ENCODE peak calls at places on chromosomes 7 and 10, in eight cellular contexts. One of them, this sample, is unnamed.

GRCh38 chr7:877312-878232 is 1.2 kb downstream of the GET4 start:
- DNase-seq in transverse colon: peak; percentile 48
- DNase-seq in heart right ventricle: peak; percentile 32
- DNase-seq in CD8-positive, alpha-beta memory T cell: no peak
- DNase-seq in HCT116: no peak
- DNase-seq in spleen: peak; percentile 87
- DNase-seq in A549: no peak
- DNase-seq in lung: peak; percentile 38
- DNase-seq in this sample: no peak

GRCh38 chr10:132656283-132657126 is 118.9 kb downstream of the INPP5A start:
- DNase-seq in heart right ventricle: no peak
- DNase-seq in HCT116: no peak
- DNase-seq in A549: no peak
- DNase-seq in transverse colon: no peak
- DNase-seq in spleen: peak; percentile 71
- DNase-seq in lung: no peak
- DNase-seq in CD8-positive, alpha-beta memory T cell: no peak
- DNase-seq in this sample: no peak

GRCh38 chr10:18582803-18583202 is 68.6 kb downstream of the NSUN6 start:
- DNase-seq in lung: no peak
- DNase-seq in heart right ventricle: no peak
- DNase-seq in CD8-positive, alpha-beta memory T cell: no peak
- DNase-seq in transverse colon: no peak
- DNase-seq in HCT116: no peak
- DNase-seq in A549: no peak
- DNase-seq in spleen: no peak
- DNase-seq in this sample: no peak

GRCh38 chr7:121755818-121756501 is 117.0 kb upstream of the PTPRZ1 start:
- DNase-seq in spleen: no peak
- DNase-seq in transverse colon: no peak
- DNase-seq in heart right ventricle: no peak
- DNase-seq in A549: no peak
- DNase-seq in lung: no peak
- DNase-seq in CD8-positive, alpha-beta memory T cell: no peak
- DNase-seq in HCT116: no peak
- DNase-seq in this sample: no peak

GRCh38 chr7:73599916-73600315 is 21.5 kb upstream of the TBL2 start:
- DNase-seq in heart right ventricle: no peak
- DNase-seq in A549: no peak
- DNase-seq in HCT116: no peak
- DNase-seq in transverse colon: no peak
- DNase-seq in spleen: no peak
- DNase-seq in CD8-positive, alpha-beta memory T cell: no peak
- DNase-seq in lung: no peak
- DNase-seq in this sample: no peak

GRCh38 chr10:76583711-76584161 is 1053.9 kb downstream of the KCNMA1 start:
- DNase-seq in spleen: no peak
- DNase-seq in HCT116: no peak
- DNase-seq in heart right ventricle: no peak
- DNase-seq in CD8-positive, alpha-beta memory T cell: no peak
- DNase-seq in transverse colon: no peak
- DNase-seq in lung: no peak
- DNase-seq in A549: peak; percentile 73
- DNase-seq in this sample: no peak

GRCh38 chr10:78997635-78998618 is 70.8 kb upstream of the ZMIZ1 start:
- DNase-seq in spleen: no peak
- DNase-seq in lung: no peak
- DNase-seq in heart right ventricle: no peak
- DNase-seq in transverse colon: no peak
- DNase-seq in HCT116: no peak
- DNase-seq in CD8-positive, alpha-beta memory T cell: no peak
- DNase-seq in A549: no peak
- DNase-seq in this sample: no peak

GRCh38 chr7:277228-277627 is 12.7 kb upstream of the FOXL3 start:
- DNase-seq in CD8-positive, alpha-beta memory T cell: no peak
- DNase-seq in transverse colon: no peak
- DNase-seq in HCT116: no peak
- DNase-seq in spleen: no peak
- DNase-seq in A549: no peak
- DNase-seq in lung: no peak
- DNase-seq in heart right ventricle: no peak
- DNase-seq in this sample: no peak

GRCh38 chr7:106599343-106599698 is 61.6 kb downstream of the CCDC71L start:
- DNase-seq in A549: no peak
- DNase-seq in spleen: no peak
- DNase-seq in HCT116: no peak
- DNase-seq in heart right ventricle: no peak
- DNase-seq in CD8-positive, alpha-beta memory T cell: no peak
- DNase-seq in transverse colon: peak; percentile 15
- DNase-seq in lung: no peak
- DNase-seq in this sample: no peak

GRCh38 chr10:35195361-35196306 is 69.0 kb downstream of the CREM start:
- DNase-seq in transverse colon: peak; percentile 78
- DNase-seq in heart right ventricle: peak; percentile 91
- DNase-seq in CD8-positive, alpha-beta memory T cell: peak; percentile 62
- DNase-seq in HCT116: peak; percentile 82
- DNase-seq in lung: peak; percentile 67
- DNase-seq in spleen: peak; percentile 79
- DNase-seq in A549: peak; percentile 95
- DNase-seq in this sample: peak; percentile 50

GRCh38 chr7:314853-315252 is 24.9 kb downstream of the FOXL3 start:
- DNase-seq in spleen: no peak
- DNase-seq in A549: no peak
- DNase-seq in CD8-positive, alpha-beta memory T cell: no peak
- DNase-seq in lung: no peak
- DNase-seq in HCT116: no peak
- DNase-seq in heart right ventricle: no peak
- DNase-seq in transverse colon: no peak
- DNase-seq in this sample: no peak

GRCh38 chr10:70145666-70146488 is 623 bp downstream of the TYSND1 start:
- DNase-seq in heart right ventricle: peak; percentile 54
- DNase-seq in transverse colon: peak; percentile 67
- DNase-seq in spleen: peak; percentile 95
- DNase-seq in CD8-positive, alpha-beta memory T cell: peak; percentile 72
- DNase-seq in lung: peak; percentile 71
- DNase-seq in A549: peak; percentile 69
- DNase-seq in HCT116: no peak
- DNase-seq in this sample: no peak

GRCh38 chr10:69965086-69965485 is 87.6 kb upstream of the MACROH2A2 start:
- DNase-seq in spleen: no peak
- DNase-seq in CD8-positive, alpha-beta memory T cell: no peak
- DNase-seq in transverse colon: no peak
- DNase-seq in heart right ventricle: no peak
- DNase-seq in lung: no peak
- DNase-seq in A549: no peak
- DNase-seq in HCT116: no peak
- DNase-seq in this sample: no peak

GRCh38 chr7:150993511-150993910 is 2.7 kb downstream of the NOS3 start:
- DNase-seq in A549: no peak
- DNase-seq in lung: no peak
- DNase-seq in transverse colon: no peak
- DNase-seq in HCT116: no peak
- DNase-seq in spleen: peak; percentile 87
- DNase-seq in heart right ventricle: peak; percentile 89
- DNase-seq in CD8-positive, alpha-beta memory T cell: no peak
- DNase-seq in this sample: no peak

GRCh38 chr10:79056736-79057391 is 11.9 kb upstream of the ZMIZ1 start:
- DNase-seq in spleen: peak; percentile 59
- DNase-seq in heart right ventricle: no peak
- DNase-seq in CD8-positive, alpha-beta memory T cell: no peak
- DNase-seq in HCT116: no peak
- DNase-seq in lung: no peak
- DNase-seq in transverse colon: no peak
- DNase-seq in A549: no peak
- DNase-seq in this sample: no peak

GRCh38 chr10:120799849-120800248 is 51.3 kb upstream of the WDR11 start:
- DNase-seq in transverse colon: no peak
- DNase-seq in lung: no peak
- DNase-seq in CD8-positive, alpha-beta memory T cell: no peak
- DNase-seq in A549: no peak
- DNase-seq in heart right ventricle: no peak
- DNase-seq in spleen: no peak
- DNase-seq in HCT116: no peak
- DNase-seq in this sample: no peak

GRCh38 chr10:14573666-14574261 is 200.9 kb downstream of the FAM107B start:
- DNase-seq in CD8-positive, alpha-beta memory T cell: no peak
- DNase-seq in HCT116: peak; percentile 33
- DNase-seq in A549: peak; percentile 81
- DNase-seq in spleen: no peak
- DNase-seq in heart right ventricle: no peak
- DNase-seq in transverse colon: no peak
- DNase-seq in lung: no peak
- DNase-seq in this sample: no peak

GRCh38 chr10:86506499-86506898 is 15.1 kb downstream of the WAPL start:
- DNase-seq in heart right ventricle: no peak
- DNase-seq in CD8-positive, alpha-beta memory T cell: no peak
- DNase-seq in lung: no peak
- DNase-seq in HCT116: no peak
- DNase-seq in spleen: no peak
- DNase-seq in A549: no peak
- DNase-seq in transverse colon: no peak
- DNase-seq in this sample: no peak

GRCh38 chr7:32072397-32072796 is 2.2 kb upstream of the PDE1C start:
- DNase-seq in lung: no peak
- DNase-seq in transverse colon: no peak
- DNase-seq in HCT116: no peak
- DNase-seq in spleen: no peak
- DNase-seq in heart right ventricle: no peak
- DNase-seq in A549: no peak
- DNase-seq in CD8-positive, alpha-beta memory T cell: no peak
- DNase-seq in this sample: no peak

GRCh38 chr10:117362313-117362712 is 12.9 kb downstream of the PDZD8 start:
- DNase-seq in spleen: no peak
- DNase-seq in CD8-positive, alpha-beta memory T cell: no peak
- DNase-seq in heart right ventricle: no peak
- DNase-seq in lung: no peak
- DNase-seq in HCT116: no peak
- DNase-seq in A549: no peak
- DNase-seq in transverse colon: no peak
- DNase-seq in this sample: no peak

GRCh38 chr7:88169717-88170320 is 50.0 kb downstream of the SRI start:
- DNase-seq in transverse colon: no peak
- DNase-seq in spleen: no peak
- DNase-seq in lung: no peak
- DNase-seq in heart right ventricle: no peak
- DNase-seq in A549: peak; percentile 11
- DNase-seq in CD8-positive, alpha-beta memory T cell: no peak
- DNase-seq in HCT116: no peak
- DNase-seq in this sample: no peak

DNA sequence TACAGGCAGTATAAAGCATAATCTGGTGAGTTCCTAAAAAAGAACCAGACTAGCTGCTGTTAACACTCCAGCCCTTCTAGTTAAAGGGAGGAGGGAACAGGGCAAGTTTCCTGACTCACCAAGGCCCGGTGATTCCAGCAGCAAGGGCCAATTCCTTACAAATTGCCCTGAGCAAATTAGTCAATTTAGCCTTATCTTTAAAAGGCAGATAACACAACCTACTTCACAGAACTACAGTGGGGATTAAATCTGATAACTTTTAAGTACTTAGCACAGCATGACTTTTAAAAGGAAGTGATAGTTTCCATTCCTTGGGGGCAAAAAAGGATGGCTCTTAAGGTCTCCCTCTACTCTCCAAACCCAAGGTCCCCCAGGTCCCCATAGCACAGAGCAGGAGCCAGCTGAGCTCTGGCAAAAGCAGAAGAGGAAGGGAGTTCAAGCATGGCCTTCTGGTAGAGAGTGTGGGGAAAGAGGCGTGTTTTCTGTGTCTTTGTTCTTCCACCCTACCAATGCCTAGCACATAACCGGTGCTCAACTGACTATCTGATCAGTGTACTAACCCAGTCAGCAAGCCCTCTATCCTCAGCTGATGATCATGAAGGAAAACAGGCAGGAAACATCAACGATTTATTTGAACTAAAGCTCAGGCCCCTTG is 4.0 kb downstream of the CDCA7L start:
- DNase-seq in lung: no peak
- DNase-seq in HCT116: no peak
- DNase-seq in A549: no peak
- DNase-seq in CD8-positive, alpha-beta memory T cell: no peak
- DNase-seq in transverse colon: no peak
- DNase-seq in spleen: no peak
- DNase-seq in heart right ventricle: no peak
- DNase-seq in this sample: no peak
- H3K4me1 ChIP-seq in lung: peaks cover 23% of the 10 kb centered on the region
- H3K4me1 ChIP-seq in HCT116: peaks cover 12% of the 10 kb centered on the region
- H3K4me1 ChIP-seq in A549: peaks cover 4% of the 10 kb centered on the region
- H3K4me1 ChIP-seq in CD8-positive, alpha-beta memory T cell: peaks cover 11% of the 10 kb centered on the region
- H3K4me1 ChIP-seq in transverse colon: peaks cover 26% of the 10 kb centered on the region
- H3K4me1 ChIP-seq in spleen: peaks cover 59% of the 10 kb centered on the region
- H3K4me1 ChIP-seq in heart right ventricle: peaks cover 7% of the 10 kb centered on the region
- H3K4me1 ChIP-seq in this sample: no peaks in the 10 kb centered on the region

GRCh38 chr10:57696641-57697040 is 571.1 kb downstream of the IPMK start:
- DNase-seq in transverse colon: no peak
- DNase-seq in CD8-positive, alpha-beta memory T cell: no peak
- DNase-seq in spleen: no peak
- DNase-seq in heart right ventricle: no peak
- DNase-seq in HCT116: no peak
- DNase-seq in lung: no peak
- DNase-seq in A549: peak; percentile 81
- DNase-seq in this sample: no peak
- H3K27ac ChIP-seq in transverse colon: no peak overlapping the region
- H3K27ac ChIP-seq in CD8-positive, alpha-beta memory T cell: no peak overlapping the region
- H3K27ac ChIP-seq in spleen: no peak overlapping the region
- H3K27ac ChIP-seq in heart right ventricle: no peak overlapping the region
- H3K27ac ChIP-seq in HCT116: no peak overlapping the region
- H3K27ac ChIP-seq in lung: no peak overlapping the region
- H3K27ac ChIP-seq in A549: peak overlapping the region; percentile 87
- H3K27ac ChIP-seq in this sample: peak overlapping the region; percentile 82

DNA sequence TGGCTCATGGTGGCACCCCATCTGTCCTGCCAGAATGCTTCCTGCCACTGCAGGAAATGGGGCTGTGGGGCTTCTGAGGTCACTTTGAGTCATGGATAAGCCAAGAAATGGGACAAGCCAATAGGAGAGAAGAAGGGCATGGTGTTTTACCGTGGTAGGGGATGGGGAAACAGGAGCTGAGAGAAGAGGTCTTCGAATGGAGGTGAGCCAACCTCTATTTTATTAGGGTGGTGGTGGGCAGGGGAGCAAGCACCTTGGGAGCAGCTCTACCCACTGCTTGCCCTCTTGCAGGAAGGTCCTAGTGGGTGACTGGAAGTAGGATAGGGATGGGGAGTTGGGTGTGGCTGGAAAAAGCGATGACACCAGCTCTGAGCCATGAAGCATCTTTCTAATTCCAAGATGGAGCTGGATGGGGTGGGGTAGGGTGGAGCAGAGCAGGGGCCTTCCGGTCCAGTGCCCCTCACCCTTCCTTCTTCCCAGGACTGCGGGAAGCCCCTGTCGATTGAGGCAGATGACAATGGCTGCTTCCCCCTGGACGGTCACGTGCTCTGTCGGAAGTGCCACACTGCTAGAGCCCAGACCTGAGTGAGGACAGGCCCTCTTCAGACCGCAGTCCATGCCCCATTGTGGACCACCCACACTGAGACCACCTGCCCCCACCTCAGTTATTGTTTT is 9.1 kb downstream of the ZYX start:
- DNase-seq in A549: no peak
- DNase-seq in heart right ventricle: no peak
- DNase-seq in HCT116: no peak
- DNase-seq in spleen: no peak
- DNase-seq in transverse colon: no peak
- DNase-seq in lung: no peak
- DNase-seq in CD8-positive, alpha-beta memory T cell: no peak
- DNase-seq in this sample: no peak
- H3K4me1 ChIP-seq in A549: peaks cover 21% of the 10 kb centered on the region
- H3K4me1 ChIP-seq in heart right ventricle: peaks cover 48% of the 10 kb centered on the region
- H3K4me1 ChIP-seq in HCT116: no peaks in the 10 kb centered on the region
- H3K4me1 ChIP-seq in spleen: peaks cover 88% of the 10 kb centered on the region
- H3K4me1 ChIP-seq in transverse colon: peaks cover 24% of the 10 kb centered on the region
- H3K4me1 ChIP-seq in lung: peaks cover 2% of the 10 kb centered on the region
- H3K4me1 ChIP-seq in CD8-positive, alpha-beta memory T cell: peaks cover 20% of the 10 kb centered on the region
- H3K4me1 ChIP-seq in this sample: peaks cover 46% of the 10 kb centered on the region

GRCh38 chr10:3082290-3082689 is 14.9 kb downstream of the PFKP start:
- DNase-seq in spleen: no peak
- DNase-seq in A549: no peak
- DNase-seq in HCT116: no peak
- DNase-seq in CD8-positive, alpha-beta memory T cell: no peak
- DNase-seq in lung: no peak
- DNase-seq in transverse colon: no peak
- DNase-seq in heart right ventricle: no peak
- DNase-seq in this sample: no peak
- H3K27ac ChIP-seq in spleen: no peak overlapping the region
- H3K27ac ChIP-seq in A549: peak overlapping the region; percentile 72
- H3K27ac ChIP-seq in HCT116: no peak overlapping the region
- H3K27ac ChIP-seq in CD8-positive, alpha-beta memory T cell: no peak overlapping the region
- H3K27ac ChIP-seq in lung: no peak overlapping the region
- H3K27ac ChIP-seq in transverse colon: no peak overlapping the region
- H3K27ac ChIP-seq in heart right ventricle: no peak overlapping the region
- H3K27ac ChIP-seq in this sample: no peak overlapping the region

This sample was measured in thoracic aorta.